ENCODE peak calls at places on chromosomes 12 and 14, in nine cellular contexts. N is naive thymus-derived CD8-positive, alpha-beta T cell; Y is cardiac muscle cell; B is T-helper 9 cell; C is Karpas-422; V is endothelial cell; F is HFF-Myc; W is NCI-H1048; S is HCEC 1CT. X is an unnamed sample.

GRCh38 chr14:71169028-71169427 is 261.8 kb downstream of the PCNX1 start:
- DNase-seq in N (no peak), Y (no peak), B (no peak), C (peak), V (no peak), F (no peak), W (no peak), S (no peak), X (no peak)

GRCh38 chr14:85159726-85160125 is 370.2 kb upstream of the FLRT2 start:
- DNase-seq in N (no peak), Y (no peak), B (no peak), C (no peak), V (no peak), F (no peak), W (no peak), S (no peak), X (no peak)

GRCh38 chr12:120944645-120945217 is 33.6 kb upstream of the HNF1A start:
- DNase-seq in N (peak), Y (peak), B (peak), C (peak), V (peak), F (peak), W (no peak), S (peak), X (peak)

GRCh38 chr14:99210333-99210732 is 61.7 kb downstream of the BCL11B start:
- DNase-seq in N (no peak), Y (no peak), B (no peak), C (no peak), V (no peak), F (no peak), W (no peak), S (no peak), X (no peak)

GRCh38 chr14:54503476-54503875 is 6.2 kb upstream of the CGRRF1 start:
- DNase-seq in N (no peak), Y (peak), B (no peak), C (peak), V (no peak), F (no peak), W (no peak), S (peak), X (no peak)

GRCh38 chr12:118979763-118980406 is 1.5 kb upstream of the SRRM4 start:
- DNase-seq in N (peak), Y (peak), B (no peak), C (peak), V (peak), F (peak), W (no peak), S (no peak), X (peak)

GRCh38 chr14:33198684-33199083 is 260.0 kb downstream of the NPAS3 start:
- DNase-seq in N (no peak), Y (no peak), B (no peak), C (no peak), V (no peak), F (no peak), W (no peak), S (no peak), X (no peak)

GRCh38 chr12:6123258-6123657 is 1.2 kb downstream of the VWF start:
- DNase-seq in N (no peak), Y (no peak), B (no peak), C (no peak), V (no peak), F (no peak), W (no peak), S (no peak), X (no peak)

GRCh38 chr12:93645702-93646101 is 31.5 kb upstream of the CRADD start:
- DNase-seq in N (no peak), Y (no peak), B (no peak), C (no peak), V (no peak), F (no peak), W (no peak), S (peak), X (no peak)

GRCh38 chr12:58819345-58819744 is 101.0 kb downstream of the LRIG3 start:
- DNase-seq in N (no peak), Y (no peak), B (no peak), C (no peak), V (no peak), F (no peak), W (no peak), S (no peak), X (peak)

GRCh38 chr14:60722163-60722835 is 1.9 kb downstream of the SIX4 start:
- DNase-seq in N (peak), Y (peak), B (peak), C (peak), V (peak), F (no peak), W (peak), S (peak), X (peak)